ENCODE peak calls at places on chromosomes 11 and 22, in four cellular contexts. S, T, U and F are unnamed samples.

GRCh38 chr11:32418836-32419235 is 16.5 kb downstream of the WT1 start:
- DNase-seq in S (no peak), T (no peak), U (no peak), F (no peak)

GRCh38 chr11:2462092-2462985 is 17.5 kb downstream of the KCNQ1 start:
- DNase-seq in S (no peak), T (no peak), U (no peak), F (no peak)

GRCh38 chr22:46122511-46122971 is 27.8 kb upstream of the PPARA start:
- DNase-seq in S (peak; percentile 86), T (peak; percentile 77), U (peak; percentile 37), F (no peak)

GRCh38 chr11:12053606-12054361 is 45.4 kb upstream of the DKK3 start:
- DNase-seq in S (no peak), T (no peak), U (no peak), F (no peak)

GRCh38 chr11:36729765-36730164 is 131.7 kb upstream of the RAG2 start:
- DNase-seq in S (no peak), T (no peak), U (no peak), F (no peak)

GRCh38 chr11:101612481-101612880 is 28.7 kb upstream of the TRPC6 start:
- DNase-seq in S (no peak), T (no peak), U (no peak), F (no peak)

GRCh38 chr11:26649884-26650283 is 72.0 kb downstream of the SLC5A12 start:
- DNase-seq in S (peak; percentile 29), T (peak; percentile 70), U (peak; percentile 65), F (peak; percentile 54)

GRCh38 chr11:48052183-48053040 is 72.1 kb downstream of the PTPRJ start:
- DNase-seq in S (no peak), T (peak; percentile 58), U (no peak), F (no peak)

GRCh38 chr11:128098840-128099239 is 488.5 kb downstream of the ETS1 start:
- DNase-seq in S (no peak), T (no peak), U (no peak), F (no peak)

GRCh38 chr11:34492806-34493414 is 20.7 kb downstream of the ELF5 start:
- DNase-seq in S (peak; percentile 65), T (peak; percentile 57), U (peak; percentile 68), F (no peak)

DNA sequence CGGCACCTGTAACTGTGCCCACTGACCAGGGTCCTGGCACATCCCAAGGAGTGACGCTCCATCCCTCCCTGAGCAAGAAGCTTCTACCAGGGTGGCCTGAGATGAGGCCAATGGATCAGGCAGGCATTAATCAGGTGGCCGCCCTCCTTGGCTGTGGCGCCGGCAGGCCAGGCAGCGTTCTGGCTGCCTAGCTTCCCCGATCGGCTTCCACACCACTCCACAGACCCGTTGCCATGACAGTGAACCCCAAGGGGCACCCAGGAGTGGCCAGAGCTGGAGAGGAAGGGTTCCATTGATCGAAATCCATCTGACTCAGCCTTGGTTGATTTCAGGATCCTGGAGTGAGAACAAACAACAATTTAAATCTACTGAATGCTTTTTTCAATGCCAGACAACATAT is 20.5 kb downstream of the LRRC55 start:
- DNase-seq in S (no peak), T (no peak), U (no peak), F (no peak)
- TF ChIP-seq NR2C2 in S (no peak), T (no peak), U (no peak), F (no peak)

DNA sequence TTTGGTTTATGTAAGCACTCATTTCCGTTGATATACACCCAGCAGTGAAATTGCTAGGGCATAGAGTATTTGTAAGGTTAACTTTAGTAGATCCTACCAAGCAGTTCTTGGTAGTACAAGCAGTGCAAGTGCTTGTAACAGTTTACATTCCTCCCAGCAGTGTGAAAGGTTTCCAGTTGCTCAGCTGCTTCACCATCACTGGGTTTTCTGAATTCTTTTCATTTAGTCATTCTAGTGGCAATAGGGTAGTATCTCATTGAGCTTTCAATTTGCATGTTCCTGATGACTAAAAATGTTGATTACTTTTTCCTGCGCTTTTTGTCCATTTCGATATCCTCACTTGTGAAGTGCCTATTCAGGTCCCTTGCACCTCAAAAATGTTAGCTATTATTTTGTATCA is 34.3 kb downstream of the ZNF202 start:
- DNase-seq in S (no peak), T (no peak), U (no peak), F (no peak)
- TF ChIP-seq NR2C2 in S (no peak), T (no peak), U (no peak), F (no peak)

DNA sequence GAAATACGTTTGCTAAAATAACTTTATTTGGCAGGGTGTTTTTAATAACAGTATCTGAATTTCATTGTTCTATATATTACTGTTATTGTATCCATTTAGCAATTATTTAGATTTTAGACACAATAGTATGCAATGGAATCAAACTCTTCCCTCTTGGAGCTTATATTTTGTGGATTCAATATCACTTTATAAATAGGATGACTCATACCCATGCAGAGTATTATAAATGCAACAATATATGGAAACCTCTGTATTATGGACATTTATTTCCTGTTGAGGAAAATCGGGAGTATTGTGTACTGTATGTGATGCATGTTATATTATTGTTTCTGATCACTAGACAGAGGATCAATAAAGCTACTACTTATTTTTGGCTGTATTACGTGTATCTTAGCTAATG is 721 bp downstream of the METTL15 start:
- DNase-seq in S (no peak), T (no peak), U (no peak), F (no peak)
- TF ChIP-seq NR2C2 in S (no peak), T (no peak), U (no peak), F (no peak)

GRCh38 chr11:86287468-86287796 is 14.6 kb upstream of the HIKESHI start:
- DNase-seq in S (no peak), T (no peak), U (no peak), F (no peak)
- TF ChIP-seq NR2C2 in S (no peak), T (no peak), U (no peak), F (no peak)

DNA sequence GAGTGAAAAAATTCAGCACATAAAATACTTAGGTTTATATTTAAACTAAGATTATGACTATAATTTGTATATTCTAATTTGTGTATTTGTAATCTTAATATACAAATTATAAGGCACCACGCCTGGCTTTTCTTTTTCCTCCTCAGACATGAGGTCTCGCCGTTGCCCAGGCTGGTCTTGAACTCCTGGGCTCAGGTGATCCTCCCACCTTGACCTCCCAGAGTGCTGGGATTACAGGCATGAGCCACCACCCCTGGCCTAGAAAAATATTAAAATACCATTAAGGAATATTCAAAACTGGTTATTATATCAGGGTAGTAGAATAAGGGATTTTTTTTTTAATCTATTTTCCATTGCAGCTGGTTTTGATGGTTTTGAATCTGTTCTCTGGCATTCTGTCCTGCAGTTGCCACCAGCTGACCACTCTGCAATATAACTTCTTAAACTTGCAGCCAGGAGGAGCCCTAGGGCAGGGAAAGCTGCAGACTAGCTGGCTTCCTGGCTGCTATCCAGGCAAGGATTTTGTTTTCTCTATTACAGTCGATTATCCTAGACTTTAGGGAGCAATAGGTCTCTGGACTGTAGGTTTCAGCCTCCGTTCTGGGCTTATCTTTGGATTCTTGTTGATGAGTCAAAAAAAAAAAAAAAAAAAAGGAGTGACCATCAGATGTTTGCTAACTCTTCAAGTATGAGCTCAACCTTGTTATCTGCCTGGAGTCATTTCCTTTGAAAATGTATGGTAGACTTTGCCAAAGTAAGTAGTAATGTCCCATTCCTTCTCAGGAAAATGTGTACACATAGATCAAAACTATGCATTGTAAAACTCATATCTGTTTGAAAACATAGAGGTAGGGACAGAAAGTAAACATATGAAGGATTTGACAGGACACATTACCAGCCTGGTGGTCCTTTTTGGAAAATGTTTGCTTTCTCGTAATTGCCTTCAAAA is 13.2 kb downstream of the POLA2 start:
- DNase-seq in S (peak; percentile 78), T (peak; percentile 65), U (peak; percentile 89), F (no peak)
- TF ChIP-seq NR2C2 in S (peak; percentile 52), T (no peak), U (no peak), F (no peak)

DNA sequence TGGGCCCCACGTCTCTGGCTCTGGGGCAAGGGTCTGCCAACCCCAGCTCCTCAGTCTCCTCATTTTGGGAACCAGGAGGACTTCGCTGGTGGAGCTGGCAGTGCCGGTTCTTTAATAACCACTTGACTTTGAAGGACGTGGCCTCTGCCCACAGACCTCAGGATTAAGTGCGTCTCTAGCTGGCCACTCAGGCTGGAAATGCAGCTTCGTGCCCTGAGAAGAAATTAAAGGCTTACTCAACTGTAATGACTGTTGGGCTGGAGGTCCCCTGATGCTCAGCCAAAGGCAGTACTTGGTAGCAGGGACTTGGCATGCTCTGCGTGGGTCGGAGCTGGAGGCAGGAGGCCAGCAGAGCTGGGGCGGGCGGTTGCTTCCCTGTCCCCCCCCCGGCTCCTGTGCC is 16.7 kb upstream of the PARVG start:
- DNase-seq in S (no peak), T (no peak), U (no peak), F (no peak)
- TF ChIP-seq NR2C2 in S (no peak), T (no peak), U (no peak), F (no peak)

DNA sequence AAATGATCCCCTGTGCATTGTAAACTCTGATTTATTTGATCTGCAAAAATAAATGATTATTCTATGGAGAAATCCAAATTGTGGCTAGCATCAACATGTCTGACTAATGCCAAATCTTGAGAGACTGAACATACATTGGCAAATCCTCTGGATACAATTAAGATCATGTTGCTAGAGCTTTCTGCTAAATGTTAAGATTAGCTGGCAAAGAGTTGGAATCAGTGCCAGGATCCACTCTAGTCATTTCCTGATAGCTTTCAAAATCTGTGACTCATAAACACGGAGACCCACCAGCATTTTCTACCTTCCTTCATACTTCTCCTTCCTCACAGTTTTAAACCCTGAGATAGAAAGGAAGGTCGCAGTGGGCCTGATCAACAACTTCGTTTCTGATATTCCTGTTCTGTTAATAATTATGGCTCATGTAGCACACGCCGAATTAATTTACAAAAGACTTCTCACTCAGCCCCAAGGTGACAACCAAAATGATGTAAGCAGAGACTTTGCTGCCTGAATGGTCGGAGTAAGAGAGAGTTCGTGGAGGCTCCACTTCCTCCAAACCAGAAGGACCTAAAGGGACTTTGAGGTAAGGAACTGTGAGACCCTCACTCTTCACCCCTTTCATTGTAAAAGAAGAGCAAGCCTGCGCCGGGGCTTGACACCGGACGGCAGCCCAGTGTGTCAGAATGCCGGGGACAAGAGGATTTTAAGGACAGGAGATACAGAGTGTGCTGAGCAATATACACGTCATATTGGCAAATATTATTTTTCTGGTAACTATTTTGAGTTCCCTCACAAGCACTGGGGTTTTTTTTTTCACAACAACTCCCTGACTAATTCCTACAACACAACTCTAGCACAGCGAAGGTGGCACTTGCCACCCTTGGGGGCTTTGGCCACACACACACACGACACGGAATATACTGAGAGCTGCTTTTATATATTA is 42.0 kb downstream of the SERPINH1 start:
- DNase-seq in S (no peak), T (no peak), U (no peak), F (no peak)
- TF ChIP-seq NR2C2 in S (no peak), T (no peak), U (no peak), F (no peak)